ENCODE peak calls at places on chromosome 9, in five cellular contexts. R, C, L, W and V are unnamed samples.

GRCh38 chr9:974993-975739 is 1.3 kb upstream of the DMRT3 start:
- DNase-seq in R (no peak), C (no peak), L (no peak), W (no peak), V (no peak)

GRCh38 chr9:96686638-96687335 is 31.7 kb upstream of the PRXL2C start:
- DNase-seq in R (peak; percentile 77), C (peak; percentile 87), L (peak; percentile 83), W (peak; percentile 69), V (peak; percentile 80)

GRCh38 chr9:134475051-134475790 is 149.0 kb downstream of the RXRA start:
- DNase-seq in R (peak; percentile 79), C (peak; percentile 86), L (peak; percentile 85), W (peak; percentile 80), V (peak; percentile 93)

GRCh38 chr9:115964710-115965347 is 188.8 kb upstream of the PAPPA start:
- DNase-seq in R (peak; percentile 26), C (no peak), L (no peak), W (no peak), V (peak; percentile 22)

GRCh38 chr9:111937781-111938426 is 41.3 kb downstream of the UGCG start:
- DNase-seq in R (peak; percentile 81), C (no peak), L (peak; percentile 18), W (peak; percentile 28), V (peak; percentile 58)

GRCh38 chr9:137491735-137492432 is 32.8 kb upstream of the NSMF start:
- DNase-seq in R (no peak), C (no peak), L (no peak), W (no peak), V (no peak)

GRCh38 chr9:126763130-126763764 is 41.6 kb upstream of the ZBTB43 start:
- DNase-seq in R (no peak), C (no peak), L (no peak), W (no peak), V (no peak)

GRCh38 chr9:33041459-33042188 is 16.6 kb downstream of the DNAJA1 start:
- DNase-seq in R (peak; percentile 55), C (no peak), L (no peak), W (no peak), V (peak; percentile 69)

GRCh38 chr9:133335924-133336811 is at the start of gene SURF6:
- DNase-seq in R (peak; percentile 80), C (peak; percentile 89), L (peak; percentile 91), W (peak; percentile 82), V (peak; percentile 85)

GRCh38 chr9:133333011-133333410 is 3.0 kb downstream of the SURF6 start:
- DNase-seq in R (no peak), C (no peak), L (no peak), W (no peak), V (no peak)

GRCh38 chr9:133332381-133332730 is 3.6 kb downstream of the SURF6 start:
- DNase-seq in R (no peak), C (no peak), L (no peak), W (no peak), V (no peak)

GRCh38 chr9:133333566-133333965 is 2.4 kb downstream of the SURF6 start:
- DNase-seq in R (no peak), C (no peak), L (peak; percentile 11), W (no peak), V (no peak)

GRCh38 chr9:133334161-133334560 is 1.8 kb downstream of the SURF6 start:
- DNase-seq in R (no peak), C (no peak), L (peak; percentile 5), W (no peak), V (no peak)
- H3K4me3 ChIP-seq in R (no peak overlapping the region), C (no peak overlapping the region), L (no peak overlapping the region), W (no peak overlapping the region), V (no peak overlapping the region)

DNA sequence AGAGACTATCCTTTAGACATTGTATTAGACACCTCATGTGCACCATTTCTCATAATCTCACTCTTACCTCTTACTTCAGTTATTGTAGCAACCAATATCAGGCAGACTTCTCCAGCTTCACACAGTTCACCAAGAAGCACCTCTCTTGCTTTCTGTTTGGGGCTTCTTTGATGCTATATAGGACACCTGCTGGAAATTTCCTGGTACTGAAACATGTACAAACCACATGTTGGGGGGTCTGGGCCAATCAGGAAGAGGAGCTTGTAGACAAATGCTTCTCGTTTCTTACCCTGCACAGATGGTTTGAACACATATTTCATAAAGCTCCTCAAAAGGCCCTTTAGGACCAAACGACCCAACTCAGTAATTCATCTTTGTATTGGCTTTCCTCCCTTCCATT is 212.1 kb downstream of the IZUMO3 start:
- DNase-seq in R (no peak), C (no peak), L (no peak), W (no peak), V (no peak)
- TF ChIP-seq CTCF in R (no peak), C (no peak), L (no peak), W (no peak), V (no peak)

DNA sequence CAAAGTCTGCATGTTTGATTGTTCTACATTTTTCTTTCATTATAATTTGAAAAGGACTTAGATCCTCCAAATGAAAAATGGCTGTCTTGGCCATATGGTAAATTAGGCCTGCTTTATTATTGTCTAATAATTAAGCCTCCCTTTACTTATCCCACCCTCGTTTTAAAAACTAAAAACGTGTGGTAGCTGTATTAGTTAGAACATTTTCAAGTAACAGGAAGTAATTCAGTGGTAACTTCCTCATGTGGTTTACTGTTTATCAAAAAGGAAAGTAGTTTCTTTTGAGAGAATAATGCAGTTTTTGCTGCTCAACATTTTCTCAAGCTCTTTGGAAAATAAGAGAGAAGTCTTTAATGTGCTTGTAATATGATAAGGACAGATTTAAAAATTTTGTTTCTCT is 26.0 kb downstream of the ZCCHC7 start:
- DNase-seq in R (no peak), C (no peak), L (no peak), W (no peak), V (no peak)
- H3K4me3 ChIP-seq in R (no peak overlapping the region), C (no peak overlapping the region), L (no peak overlapping the region), W (no peak overlapping the region), V (no peak overlapping the region)

GRCh38 chr9:130662099-130662926 is 2.1 kb upstream of the PRDM12 start:
- DNase-seq in R (no peak), C (no peak), L (no peak), W (no peak), V (no peak)
- TF ChIP-seq CTCF in R (no peak), C (no peak), L (no peak), W (no peak), V (no peak)

GRCh38 chr9:128162215-128163026 is 2.4 kb downstream of the BBLN start:
- DNase-seq in R (peak; percentile 50), C (peak; percentile 69), L (peak; percentile 61), W (no peak), V (no peak)
- H3K4me3 ChIP-seq in R (no peak overlapping the region), C (no peak overlapping the region), L (no peak overlapping the region), W (no peak overlapping the region), V (no peak overlapping the region)

DNA sequence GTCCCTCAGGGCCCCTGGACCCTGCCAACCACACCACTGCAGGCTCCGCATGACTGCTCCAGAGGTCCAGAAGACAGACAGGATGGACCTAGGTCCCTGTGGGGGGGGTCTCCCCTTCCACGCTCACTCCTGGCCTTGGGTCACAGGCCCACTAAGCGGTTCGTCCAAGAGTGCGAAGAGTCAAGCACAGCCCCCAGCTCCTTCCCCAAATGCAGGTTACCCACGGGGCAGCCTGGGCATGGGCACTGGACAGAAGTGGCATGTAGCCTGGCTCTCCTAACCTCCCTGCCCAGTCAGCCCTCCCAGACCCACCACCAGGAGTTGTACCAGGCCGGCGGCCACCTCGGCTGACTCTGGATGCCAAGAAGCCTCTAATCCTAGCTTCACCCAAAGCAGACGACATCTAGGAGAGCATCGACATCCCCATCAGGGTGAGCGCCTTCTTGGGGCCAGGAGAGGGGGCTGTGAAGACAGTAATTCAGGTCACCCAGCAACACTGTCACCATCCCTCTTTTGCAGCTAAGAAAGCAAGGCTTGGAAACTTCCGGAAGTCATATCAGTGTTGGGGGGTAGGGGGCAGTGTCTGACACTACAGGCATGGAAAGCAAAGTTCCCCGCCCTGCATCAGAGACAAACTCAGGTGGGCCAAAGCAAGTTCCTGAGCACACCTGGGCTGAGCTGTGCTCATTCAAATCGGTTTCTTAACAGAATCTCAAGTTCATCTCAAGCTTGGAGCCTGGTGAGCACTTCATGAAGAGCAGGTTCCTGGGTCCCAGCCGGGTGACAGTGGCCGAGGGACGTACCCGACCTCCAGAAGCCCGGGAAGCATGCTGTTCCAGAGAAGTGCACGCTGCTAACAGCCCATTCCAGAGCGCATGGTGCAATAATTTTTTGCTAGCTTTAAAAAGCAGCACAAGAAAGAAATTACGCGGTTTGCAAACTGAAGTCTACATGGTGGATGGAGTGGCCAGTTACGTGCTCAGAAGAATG is 68.7 kb downstream of the SEMA4D start:
- DNase-seq in R (no peak), C (no peak), L (no peak), W (no peak), V (no peak)
- TF ChIP-seq CTCF in R (no peak), C (no peak), L (no peak), W (no peak), V (peak; percentile 43)

GRCh38 chr9:70073756-70074155 is 30.1 kb downstream of the MAMDC2 start:
- DNase-seq in R (no peak), C (no peak), L (no peak), W (no peak), V (peak; percentile 42)

GRCh38 chr9:70066418-70066817 is 22.8 kb downstream of the MAMDC2 start:
- DNase-seq in R (no peak), C (no peak), L (no peak), W (no peak), V (no peak)

GRCh38 chr9:70073193-70073592 is 29.5 kb downstream of the MAMDC2 start:
- DNase-seq in R (peak; percentile 22), C (no peak), L (no peak), W (no peak), V (peak; percentile 33)

GRCh38 chr9:70066874-70067273 is 23.2 kb downstream of the MAMDC2 start:
- DNase-seq in R (no peak), C (no peak), L (no peak), W (no peak), V (no peak)

GRCh38 chr9:70069734-70070133 is 26.1 kb downstream of the MAMDC2 start:
- DNase-seq in R (no peak), C (no peak), L (no peak), W (no peak), V (no peak)
- H3K4me3 ChIP-seq in R (no peak overlapping the region), C (no peak overlapping the region), L (no peak overlapping the region), W (no peak overlapping the region), V (no peak overlapping the region)

GRCh38 chr9:16640649-16641048 is 229.8 kb downstream of the BNC2 start:
- DNase-seq in R (no peak), C (no peak), L (no peak), W (no peak), V (no peak)
- TF ChIP-seq CTCF in R (peak; percentile 27), C (no peak), L (no peak), W (no peak), V (peak; percentile 33)

GRCh38 chr9:128551652-128552152 is 685 bp upstream of the SPTAN1 start:
- DNase-seq in R (no peak), C (no peak), L (no peak), W (no peak), V (no peak)

GRCh38 chr9:128548876-128549275 is 3.5 kb upstream of the SPTAN1 start:
- DNase-seq in R (no peak), C (no peak), L (no peak), W (no peak), V (no peak)

GRCh38 chr9:128552153-128552743 is at the start of gene SPTAN1:
- DNase-seq in R (peak; percentile 89), C (peak; percentile 89), L (peak; percentile 91), W (peak; percentile 95), V (peak; percentile 91)

GRCh38 chr9:128550770-128551651 is 1.4 kb upstream of the SPTAN1 start:
- DNase-seq in R (peak; percentile 41), C (peak; percentile 64), L (peak; percentile 45), W (peak; percentile 33), V (peak; percentile 60)

GRCh38 chr9:128550226-128550625 is 2.2 kb upstream of the SPTAN1 start:
- DNase-seq in R (no peak), C (no peak), L (no peak), W (no peak), V (peak; percentile 20)
- H3K4me3 ChIP-seq in R (no peak overlapping the region), C (no peak overlapping the region), L (no peak overlapping the region), W (no peak overlapping the region), V (no peak overlapping the region)